ENCODE peak calls at places on chromosomes 1 and 21, in seven cellular contexts. G, B, C, I, Q, N and K are unnamed samples.

GRCh38 chr1:32876341-32877210 is 5.9 kb upstream of the FNDC5 start:
- DNase-seq in I (peak; percentile 71), B (peak; percentile 55), Q (peak; percentile 49), N (no peak), C (peak; percentile 85), G (peak; percentile 75), K (peak; percentile 81)

GRCh38 chr1:212328248-212328647 is 43.0 kb downstream of the PPP2R5A start:
- DNase-seq in C (no peak), N (no peak), B (no peak), I (no peak), Q (no peak), G (no peak), K (no peak)

GRCh38 chr1:7281821-7282220 is 489.3 kb upstream of the VAMP3 start:
- DNase-seq in N (peak; percentile 85), G (no peak), B (peak; percentile 28), Q (no peak), I (no peak), C (no peak), K (no peak)

GRCh38 chr21:45850181-45850580 is 131.4 kb upstream of the COL6A1 start:
- DNase-seq in Q (no peak), I (no peak), C (no peak), B (no peak), N (no peak), G (no peak), K (no peak)

GRCh38 chr1:98045211-98046030 is 124.6 kb upstream of the DPYD start:
- DNase-seq in I (no peak), Q (no peak), B (peak; percentile 13), G (no peak), N (peak; percentile 60), C (no peak), K (no peak)

GRCh38 chr1:43783671-43784205 is 76.4 kb downstream of the ST3GAL3 start:
- DNase-seq in G (no peak), C (peak; percentile 31), I (peak; percentile 73), B (peak; percentile 70), Q (no peak), N (no peak), K (no peak)

GRCh38 chr1:248858096-248858890 is 592 bp downstream of the ZNF692 start:
- DNase-seq in G (peak; percentile 47), C (peak; percentile 85), I (peak; percentile 87), B (peak; percentile 65), Q (peak; percentile 55), N (peak; percentile 61), K (peak; percentile 75)

GRCh38 chr1:28273216-28273860 is 14.0 kb downstream of the SESN2 start:
- DNase-seq in B (no peak), I (no peak), G (no peak), N (no peak), C (no peak), Q (no peak), K (no peak)

GRCh38 chr1:25430073-25430665 is 528 bp upstream of the MACO1 start:
- DNase-seq in B (peak; percentile 80), G (peak; percentile 92), N (peak; percentile 86), C (peak; percentile 92), Q (peak; percentile 67), I (peak; percentile 88), K (peak; percentile 76)

GRCh38 chr1:16167331-16168143 is 11.7 kb upstream of the EPHA2 start:
- DNase-seq in B (no peak), I (no peak), G (peak; percentile 94), C (peak; percentile 91), N (no peak), Q (peak; percentile 70), K (peak; percentile 67)

GRCh38 chr1:61182049-61182448 is 99.7 kb downstream of the NFIA start:
- DNase-seq in C (no peak), Q (no peak), B (peak; percentile 15), G (no peak), I (no peak), N (peak; percentile 88), K (no peak)

GRCh38 chr1:91884459-91885290 is 1.3 kb downstream of the TGFBR3 start:
- DNase-seq in B (no peak), I (peak; percentile 4), N (no peak), C (peak; percentile 35), Q (peak; percentile 27), G (peak; percentile 29), K (peak; percentile 34)

GRCh38 chr1:35857830-35858229 is 25.2 kb upstream of the AGO1 start:
- DNase-seq in C (no peak), Q (no peak), N (peak; percentile 12), G (no peak), B (no peak), I (peak; percentile 68), K (no peak)
- TF ChIP-seq CTCF in C (peak; percentile 28), Q (peak; percentile 47), N (peak; percentile 30), G (peak; percentile 16), B (no peak), I (peak; percentile 40), K (no peak)

GRCh38 chr1:236913371-236914037 is 90.7 kb downstream of the MT1HL1 start:
- DNase-seq in G (no peak), C (no peak), I (no peak), N (peak; percentile 12), B (no peak), Q (no peak), K (no peak)

GRCh38 chr1:236917448-236917847 is 86.8 kb downstream of the MT1HL1 start:
- DNase-seq in B (no peak), G (no peak), C (no peak), I (no peak), Q (no peak), N (no peak), K (no peak)

GRCh38 chr1:236916131-236916800 is 88.0 kb downstream of the MT1HL1 start:
- DNase-seq in G (no peak), N (no peak), Q (no peak), C (no peak), B (no peak), I (no peak), K (no peak)

GRCh38 chr1:236908669-236909068 is 95.6 kb downstream of the MT1HL1 start:
- DNase-seq in I (no peak), N (no peak), Q (no peak), C (no peak), G (no peak), B (no peak), K (no peak)

DNA sequence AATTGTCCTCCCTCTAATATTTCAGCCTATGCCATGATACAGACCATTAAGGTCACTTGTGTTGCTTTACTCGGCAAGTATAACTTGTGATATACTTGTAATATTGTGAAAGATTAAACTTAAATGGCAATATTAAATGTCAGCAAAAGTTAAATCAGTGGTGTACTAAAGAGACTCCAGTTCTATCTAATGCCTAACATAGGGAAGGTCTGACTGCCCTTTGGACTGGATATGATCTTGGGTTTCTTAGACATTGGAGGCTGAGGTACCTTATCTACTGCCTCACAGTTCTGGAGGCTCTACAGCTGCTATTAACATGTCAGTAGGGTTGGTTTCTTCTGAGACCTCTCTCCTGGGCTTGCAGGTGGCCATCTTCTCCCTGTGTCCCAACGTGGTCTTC is 89.9 kb downstream of the MT1HL1 start:
- DNase-seq in I (no peak), B (no peak), Q (no peak), N (no peak), C (no peak), G (no peak), K (no peak)
- TF ChIP-seq CTCF in I (no peak), B (no peak), Q (no peak), N (no peak), C (no peak), G (no peak), K (no peak)

GRCh38 chr1:186620526-186620925 is 59.7 kb downstream of the PTGS2 start:
- DNase-seq in B (no peak), N (no peak), C (no peak), I (no peak), G (no peak), Q (no peak), K (no peak)

GRCh38 chr1:186615332-186615731 is 64.9 kb downstream of the PTGS2 start:
- DNase-seq in G (no peak), B (no peak), C (no peak), I (no peak), N (no peak), Q (no peak), K (no peak)

GRCh38 chr1:186623547-186623946 is 56.7 kb downstream of the PTGS2 start:
- DNase-seq in N (no peak), B (no peak), Q (no peak), G (no peak), C (no peak), I (peak; percentile 37), K (no peak)

GRCh38 chr1:186620951-186621350 is 59.3 kb downstream of the PTGS2 start:
- DNase-seq in N (peak; percentile 64), I (peak; percentile 61), G (no peak), Q (no peak), B (no peak), C (peak; percentile 12), K (no peak)

DNA sequence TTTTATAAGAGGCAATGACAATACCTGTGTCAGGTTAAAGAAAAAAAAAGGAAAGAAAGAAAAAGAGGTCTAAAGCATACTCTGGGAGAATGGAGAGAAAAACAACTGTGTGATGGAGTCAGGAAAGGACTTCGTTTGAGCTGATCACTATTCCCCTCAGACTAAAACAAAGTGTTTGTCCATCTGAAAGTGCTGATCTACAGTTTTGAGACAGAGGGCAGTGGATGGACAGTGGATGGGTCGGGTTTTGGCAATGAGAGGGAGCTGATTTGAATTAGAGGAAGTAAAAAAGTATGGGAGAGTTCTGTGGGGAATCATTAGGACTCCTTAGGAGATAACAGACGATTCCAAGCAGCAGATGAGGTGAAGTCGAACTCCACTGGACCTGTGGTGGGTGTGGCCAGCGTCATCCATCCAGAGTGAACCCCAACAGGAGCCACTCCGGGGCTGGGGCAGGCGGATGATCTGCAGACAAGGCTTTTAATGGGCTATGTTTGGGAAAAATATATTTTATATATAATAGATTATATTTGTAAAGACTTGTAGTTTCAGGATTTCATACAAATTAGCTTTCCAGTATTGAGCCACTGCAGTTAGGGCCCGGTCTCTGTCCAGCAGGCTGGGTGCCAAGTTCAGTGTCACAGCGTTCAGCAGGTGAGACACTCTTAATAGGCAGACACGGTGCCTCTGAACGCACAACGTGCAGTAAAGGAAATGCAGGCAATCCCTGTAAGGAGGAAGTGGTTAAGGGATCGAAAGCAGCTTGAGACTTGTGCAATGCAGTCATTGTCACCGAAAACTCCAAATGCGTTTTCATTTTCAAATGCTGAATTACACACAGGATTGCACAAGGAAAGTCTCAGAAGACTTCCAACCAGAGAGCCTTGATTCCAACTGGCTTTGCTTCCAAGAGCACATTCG is 62.1 kb downstream of the PTGS2 start:
- DNase-seq in I (peak; percentile 88), C (peak; percentile 74), Q (no peak), G (peak; percentile 48), N (peak; percentile 67), B (no peak), K (no peak)
- TF ChIP-seq CTCF in I (no peak), C (no peak), Q (no peak), G (no peak), N (no peak), B (no peak), K (no peak)

GRCh38 chr1:207873055-207873890 is 37.7 kb downstream of the CD34 start:
- DNase-seq in C (peak; percentile 36), I (peak; percentile 89), N (no peak), B (no peak), G (peak; percentile 33), Q (no peak), K (no peak)

GRCh38 chr1:207875532-207875931 is 35.4 kb downstream of the CD34 start:
- DNase-seq in C (no peak), B (no peak), Q (no peak), N (no peak), G (no peak), I (no peak), K (no peak)

GRCh38 chr1:207872655-207873054 is 38.3 kb downstream of the CD34 start:
- DNase-seq in C (no peak), N (no peak), I (peak; percentile 71), Q (no peak), G (no peak), B (no peak), K (no peak)

GRCh38 chr1:207878939-207879338 is 32.0 kb downstream of the CD34 start:
- DNase-seq in C (no peak), Q (no peak), N (no peak), B (no peak), G (no peak), I (peak; percentile 19), K (no peak)

GRCh38 chr1:207876129-207876528 is 34.8 kb downstream of the CD34 start:
- DNase-seq in G (no peak), I (peak; percentile 40), C (no peak), Q (no peak), N (no peak), B (no peak), K (no peak)
- TF ChIP-seq CTCF in G (no peak), I (peak; percentile 10), C (peak; percentile 39), Q (no peak), N (peak; percentile 21), B (no peak), K (no peak)